ENCODE peak calls at places on chromosomes 16 and 17, in five cellular contexts. One of them, this sample, is unnamed.

GRCh38 chr17:44119798-44120197 is 3.6 kb downstream of the HDAC5 start:
- DNase-seq in right lobe of liver: no peak
- DNase-seq in neural progenitor cell: no peak
- DNase-seq in right atrium auricular region: no peak
- DNase-seq in vagina: no peak
- DNase-seq in this sample: no peak

GRCh38 chr16:30997887-30998711 is 12.3 kb downstream of the STX1B start:
- DNase-seq in right lobe of liver: no peak
- DNase-seq in neural progenitor cell: no peak
- DNase-seq in right atrium auricular region: no peak
- DNase-seq in vagina: no peak
- DNase-seq in this sample: no peak

GRCh38 chr17:12977008-12977751 is 40.6 kb downstream of the ELAC2 start:
- DNase-seq in right lobe of liver: no peak
- DNase-seq in neural progenitor cell: peak
- DNase-seq in right atrium auricular region: no peak
- DNase-seq in vagina: no peak
- DNase-seq in this sample: no peak

GRCh38 chr16:84545114-84545737 is 40.8 kb upstream of the MEAK7 start:
- DNase-seq in right lobe of liver: no peak
- DNase-seq in neural progenitor cell: no peak
- DNase-seq in right atrium auricular region: no peak
- DNase-seq in vagina: no peak
- DNase-seq in this sample: no peak

GRCh38 chr17:32777436-32777835 is 99.5 kb downstream of the MYO1D start:
- DNase-seq in right lobe of liver: no peak
- DNase-seq in neural progenitor cell: no peak
- DNase-seq in right atrium auricular region: no peak
- DNase-seq in vagina: no peak
- DNase-seq in this sample: no peak

GRCh38 chr17:4858880-4859260 is 25.7 kb downstream of the MINK1 start:
- DNase-seq in right lobe of liver: peak
- DNase-seq in neural progenitor cell: no peak
- DNase-seq in right atrium auricular region: no peak
- DNase-seq in vagina: no peak
- DNase-seq in this sample: peak

GRCh38 chr17:79400989-79401703 is 209.7 kb downstream of the RBFOX3 start:
- DNase-seq in right lobe of liver: peak
- DNase-seq in neural progenitor cell: peak
- DNase-seq in right atrium auricular region: peak
- DNase-seq in vagina: no peak
- DNase-seq in this sample: no peak

GRCh38 chr17:61584866-61585265 is 6.2 kb downstream of the NACA2 start:
- DNase-seq in right lobe of liver: no peak
- DNase-seq in neural progenitor cell: no peak
- DNase-seq in right atrium auricular region: no peak
- DNase-seq in vagina: no peak
- DNase-seq in this sample: no peak

GRCh38 chr17:1714980-1715802 is 5.0 kb upstream of the TLCD2 start:
- DNase-seq in right lobe of liver: peak
- DNase-seq in neural progenitor cell: peak
- DNase-seq in right atrium auricular region: peak
- DNase-seq in vagina: peak
- DNase-seq in this sample: peak

GRCh38 chr17:59490259-59490658 is 75.2 kb upstream of the DHX40 start:
- DNase-seq in right lobe of liver: no peak
- DNase-seq in neural progenitor cell: no peak
- DNase-seq in right atrium auricular region: no peak
- DNase-seq in vagina: no peak
- DNase-seq in this sample: no peak

GRCh38 chr17:13725286-13725990 is 123.7 kb upstream of the HS3ST3A1 start:
- DNase-seq in right lobe of liver: no peak
- DNase-seq in neural progenitor cell: no peak
- DNase-seq in right atrium auricular region: no peak
- DNase-seq in vagina: no peak
- DNase-seq in this sample: no peak

GRCh38 chr16:70396209-70396904 is 42.5 kb downstream of the ST3GAL2 start:
- DNase-seq in right lobe of liver: no peak
- DNase-seq in neural progenitor cell: no peak
- DNase-seq in right atrium auricular region: no peak
- DNase-seq in vagina: no peak
- DNase-seq in this sample: no peak

GRCh38 chr17:7191571-7192270 is 12.6 kb upstream of the ASGR1 start:
- DNase-seq in right lobe of liver: no peak
- DNase-seq in neural progenitor cell: peak
- DNase-seq in right atrium auricular region: no peak
- DNase-seq in vagina: no peak
- DNase-seq in this sample: peak

GRCh38 chr17:731943-732787 is at the start of gene TLCD3A:
- DNase-seq in right lobe of liver: peak
- DNase-seq in neural progenitor cell: peak
- DNase-seq in right atrium auricular region: no peak
- DNase-seq in vagina: no peak
- DNase-seq in this sample: peak

GRCh38 chr17:79930077-79930785 is 91.0 kb upstream of the CBX4 start:
- DNase-seq in right lobe of liver: no peak
- DNase-seq in neural progenitor cell: peak
- DNase-seq in right atrium auricular region: no peak
- DNase-seq in vagina: no peak
- DNase-seq in this sample: no peak

DNA sequence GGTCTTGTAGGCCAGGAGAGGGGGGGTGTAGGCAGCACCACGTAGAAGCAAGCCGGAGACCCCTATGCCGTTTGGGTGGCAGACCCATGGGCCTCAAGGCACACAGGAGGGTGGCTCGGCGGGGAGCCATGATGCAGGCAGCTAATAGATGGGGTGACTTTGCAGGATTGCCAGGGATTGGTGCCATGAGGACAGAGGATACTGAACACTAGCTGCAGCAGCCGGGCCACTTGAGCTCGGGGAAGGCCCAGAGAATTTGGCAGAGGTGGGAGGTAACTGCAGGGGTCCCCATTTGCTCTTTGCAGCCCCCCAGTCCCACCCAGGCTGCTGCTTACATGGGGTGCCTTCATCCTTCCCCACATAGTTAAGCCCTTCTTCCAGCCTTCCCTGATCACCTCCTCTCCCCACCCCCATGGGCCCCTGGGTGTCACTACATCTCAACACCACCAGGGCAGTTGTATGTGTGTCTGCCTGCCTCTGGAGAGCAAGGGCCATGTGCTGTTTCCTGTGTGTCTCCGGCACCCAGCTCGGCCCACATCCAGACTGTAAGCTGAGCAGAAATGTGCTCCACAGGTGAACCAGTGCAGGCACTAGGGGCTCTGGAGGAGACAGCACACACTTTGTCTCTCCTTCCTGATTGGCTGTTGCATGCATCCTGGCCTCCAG is 52.1 kb downstream of the SREBF1 start:
- DNase-seq in right lobe of liver: no peak
- DNase-seq in neural progenitor cell: peak
- DNase-seq in right atrium auricular region: no peak
- DNase-seq in vagina: no peak
- DNase-seq in this sample: no peak
- TF ChIP-seq CTCF in right lobe of liver: no peak
- TF ChIP-seq CTCF in neural progenitor cell: peak
- TF ChIP-seq CTCF in right atrium auricular region: no peak
- TF ChIP-seq CTCF in vagina: no peak
- TF ChIP-seq CTCF in this sample: no peak

GRCh38 chr17:83176272-83176955 is 97.0 kb downstream of the METRNL start:
- DNase-seq in right lobe of liver: peak
- DNase-seq in neural progenitor cell: no peak
- DNase-seq in right atrium auricular region: peak
- DNase-seq in vagina: no peak
- DNase-seq in this sample: no peak

GRCh38 chr17:83173180-83173996 is 94.0 kb downstream of the METRNL start:
- DNase-seq in right lobe of liver: no peak
- DNase-seq in neural progenitor cell: no peak
- DNase-seq in right atrium auricular region: peak
- DNase-seq in vagina: peak
- DNase-seq in this sample: peak

GRCh38 chr17:83173997-83174858 is 94.8 kb downstream of the METRNL start:
- DNase-seq in right lobe of liver: no peak
- DNase-seq in neural progenitor cell: peak
- DNase-seq in right atrium auricular region: peak
- DNase-seq in vagina: peak
- DNase-seq in this sample: peak

GRCh38 chr17:83175551-83176271 is 96.3 kb downstream of the METRNL start:
- DNase-seq in right lobe of liver: no peak
- DNase-seq in neural progenitor cell: no peak
- DNase-seq in right atrium auricular region: peak
- DNase-seq in vagina: peak
- DNase-seq in this sample: peak

DNA sequence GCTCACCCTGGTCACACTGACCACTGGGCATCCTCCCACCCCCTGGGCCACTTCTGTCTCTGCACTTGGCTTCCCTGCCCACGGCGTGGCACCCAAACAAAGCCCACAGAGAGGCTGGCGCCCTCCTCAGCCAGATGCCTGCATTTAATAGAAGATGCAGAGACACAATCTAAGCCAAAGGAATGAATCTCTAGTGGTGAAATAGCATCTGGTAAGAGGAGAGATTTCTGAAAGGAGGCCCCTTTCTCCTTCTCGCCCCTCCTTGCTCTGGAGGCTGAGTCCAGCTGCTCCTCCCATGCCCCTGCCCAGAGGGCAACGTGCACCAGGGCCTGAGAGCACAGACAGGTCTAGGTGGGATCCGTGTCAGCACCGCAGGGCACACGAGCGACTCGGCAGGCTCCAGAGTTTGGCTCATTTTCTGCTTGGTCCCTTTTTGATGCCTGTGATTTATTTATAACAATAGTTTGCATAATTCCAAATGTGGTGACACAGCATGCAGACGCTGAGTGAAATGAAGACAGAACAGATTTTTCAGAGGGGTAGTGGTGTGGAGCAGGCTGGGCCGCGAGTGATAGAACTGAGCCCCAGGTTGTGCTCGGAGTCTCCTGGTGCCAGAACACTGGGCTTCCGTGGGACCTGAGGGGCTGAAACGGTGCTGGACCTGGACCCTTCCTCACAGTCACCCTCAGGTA is 95.6 kb downstream of the METRNL start:
- DNase-seq in right lobe of liver: no peak
- DNase-seq in neural progenitor cell: no peak
- DNase-seq in right atrium auricular region: peak
- DNase-seq in vagina: no peak
- DNase-seq in this sample: no peak
- TF ChIP-seq CTCF in right lobe of liver: no peak
- TF ChIP-seq CTCF in neural progenitor cell: no peak
- TF ChIP-seq CTCF in right atrium auricular region: no peak
- TF ChIP-seq CTCF in vagina: no peak
- TF ChIP-seq CTCF in this sample: no peak

GRCh38 chr17:8475227-8475626 is 39.5 kb downstream of the NDEL1 start:
- DNase-seq in right lobe of liver: no peak
- DNase-seq in neural progenitor cell: no peak
- DNase-seq in right atrium auricular region: no peak
- DNase-seq in vagina: no peak
- DNase-seq in this sample: no peak
- TF ChIP-seq CTCF in right lobe of liver: no peak
- TF ChIP-seq CTCF in neural progenitor cell: no peak
- TF ChIP-seq CTCF in right atrium auricular region: no peak
- TF ChIP-seq CTCF in vagina: no peak
- TF ChIP-seq CTCF in this sample: no peak

DNA sequence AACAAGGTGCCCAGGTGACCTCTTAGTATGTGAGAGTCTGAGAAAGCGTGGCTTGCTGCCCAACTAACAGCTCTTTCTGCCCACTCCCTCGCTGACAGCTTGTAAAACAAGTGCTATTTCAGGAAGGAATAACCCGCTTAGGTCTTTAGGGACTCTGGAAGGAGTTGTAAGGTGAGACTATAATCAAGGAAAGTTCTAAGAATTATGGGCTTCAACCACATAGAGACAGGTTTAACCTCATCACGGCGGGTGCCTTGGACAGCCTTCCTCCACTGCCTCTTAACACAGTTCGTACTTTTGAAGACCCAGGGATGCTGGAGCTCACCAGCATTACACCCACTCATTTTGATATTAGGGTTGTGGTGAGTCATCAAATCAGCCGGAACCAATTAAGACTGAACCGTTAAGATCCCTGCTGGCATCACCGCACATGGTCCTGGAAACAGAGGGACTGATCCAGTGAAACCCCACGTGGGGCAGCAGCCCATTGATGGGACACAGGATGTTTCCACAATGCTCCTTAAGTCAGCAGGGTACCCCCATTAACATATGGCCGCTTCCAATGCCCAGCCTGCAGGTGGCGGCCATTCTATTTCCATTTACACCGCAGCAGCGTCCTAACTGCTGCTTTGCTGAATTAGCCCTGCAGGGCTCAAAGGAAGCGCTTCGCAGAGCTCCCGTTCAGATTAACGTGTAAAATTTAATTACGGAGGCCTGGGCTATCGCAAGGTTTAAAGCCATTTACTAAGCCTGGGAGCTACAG is 176.6 kb upstream of the SDK2 start:
- DNase-seq in right lobe of liver: no peak
- DNase-seq in neural progenitor cell: peak
- DNase-seq in right atrium auricular region: no peak
- DNase-seq in vagina: no peak
- DNase-seq in this sample: peak
- TF ChIP-seq CTCF in right lobe of liver: no peak
- TF ChIP-seq CTCF in neural progenitor cell: peak
- TF ChIP-seq CTCF in right atrium auricular region: peak
- TF ChIP-seq CTCF in vagina: no peak
- TF ChIP-seq CTCF in this sample: no peak

GRCh38 chr16:87704754-87705353 is 60.9 kb downstream of the KLHDC4 start:
- DNase-seq in right lobe of liver: no peak
- DNase-seq in neural progenitor cell: no peak
- DNase-seq in right atrium auricular region: no peak
- DNase-seq in vagina: no peak
- DNase-seq in this sample: no peak
- TF ChIP-seq CTCF in right lobe of liver: no peak
- TF ChIP-seq CTCF in neural progenitor cell: no peak
- TF ChIP-seq CTCF in right atrium auricular region: no peak
- TF ChIP-seq CTCF in vagina: no peak
- TF ChIP-seq CTCF in this sample: no peak

DNA sequence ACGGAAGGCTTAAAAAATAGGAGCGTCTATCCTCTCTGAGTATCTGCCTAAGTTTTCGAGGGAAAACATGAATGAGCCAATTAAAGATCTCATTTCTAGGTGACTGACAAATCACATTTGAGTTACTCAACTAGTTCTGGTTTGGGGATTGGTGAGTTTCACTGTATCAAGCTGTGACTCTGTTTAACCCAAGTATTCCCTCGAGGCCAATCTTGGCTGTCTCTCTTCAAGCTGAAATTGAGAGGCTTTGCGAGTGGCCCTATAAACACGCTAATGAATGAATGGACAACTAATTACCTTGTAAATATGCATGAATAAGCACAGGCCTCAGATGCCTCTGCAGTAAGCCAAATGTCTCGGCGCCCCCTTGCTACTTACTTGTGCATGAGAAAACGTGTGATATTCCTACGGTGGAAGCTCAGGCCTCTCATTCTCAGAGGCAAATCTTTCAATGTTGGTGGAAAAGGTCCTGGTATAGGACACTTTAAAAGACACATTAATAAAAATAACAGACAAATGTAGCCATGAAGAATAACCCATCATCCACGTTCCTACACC is 450.2 kb upstream of the PSMD7 start:
- DNase-seq in right lobe of liver: no peak
- DNase-seq in neural progenitor cell: peak
- DNase-seq in right atrium auricular region: no peak
- DNase-seq in vagina: no peak
- DNase-seq in this sample: no peak
- TF ChIP-seq CTCF in right lobe of liver: no peak
- TF ChIP-seq CTCF in neural progenitor cell: peak
- TF ChIP-seq CTCF in right atrium auricular region: peak
- TF ChIP-seq CTCF in vagina: no peak
- TF ChIP-seq CTCF in this sample: no peak

This sample was measured in RWPE2.